ENCODE peak calls at places on chromosomes 16 and 17, in five cellular contexts. F, Q, Z, R and S are unnamed samples.

GRCh38 chr16:70685061-70685937 is 554 bp downstream of the MTSS2 start:
- DNase-seq in Q (peak; percentile 44), F (no peak), Z (peak; percentile 78), R (no peak), S (no peak)

GRCh38 chr17:4450710-4451316 is 17.1 kb downstream of the SPNS3 start:
- DNase-seq in Q (no peak), R (no peak), F (no peak), Z (no peak), S (no peak)

GRCh38 chr16:89047331-89048086 is 46.1 kb upstream of the ACSF3 start:
- DNase-seq in F (no peak), R (no peak), Z (no peak), Q (no peak), S (no peak)

GRCh38 chr17:68707032-68707431 is 105.9 kb upstream of the FAM20A start:
- DNase-seq in F (no peak), R (peak; percentile 10), Q (peak; percentile 95), Z (no peak), S (peak; percentile 11)

GRCh38 chr17:42453544-42453943 is 5.1 kb upstream of the ATP6V0A1 start:
- DNase-seq in Z (no peak), Q (no peak), F (no peak), R (no peak), S (no peak)

GRCh38 chr16:89358030-89359005 is 132.0 kb downstream of the ANKRD11 start:
- DNase-seq in R (no peak), F (no peak), Z (no peak), Q (no peak), S (no peak)

GRCh38 chr16:51524555-51525373 is 373.7 kb upstream of the SALL1 start:
- DNase-seq in R (no peak), F (no peak), Q (peak; percentile 44), Z (no peak), S (no peak)

GRCh38 chr17:57459286-57459915 is 203.1 kb downstream of the MSI2 start:
- DNase-seq in Z (no peak), Q (peak; percentile 60), R (no peak), F (no peak), S (peak; percentile 80)

GRCh38 chr16:50326835-50327465 is 41.8 kb downstream of the BRD7 start:
- DNase-seq in Q (peak; percentile 73), R (peak; percentile 68), Z (no peak), F (no peak), S (peak; percentile 58)

GRCh38 chr16:30022887-30023286 is at the start of gene C16orf92:
- DNase-seq in F (no peak), Q (no peak), Z (no peak), R (no peak), S (no peak)

GRCh38 chr16:69166221-69166833 is 20.6 kb upstream of the SNTB2 start:
- DNase-seq in R (no peak), Z (no peak), Q (peak; percentile 86), F (no peak), S (peak; percentile 76)

GRCh38 chr16:88416686-88417085 is 33.9 kb downstream of the ZNF469 start:
- DNase-seq in Q (no peak), F (no peak), Z (no peak), R (no peak), S (no peak)

GRCh38 chr17:61221597-61222471 is 177.8 kb upstream of the TBX2 start:
- DNase-seq in Z (no peak), R (no peak), F (no peak), Q (no peak), S (no peak)

GRCh38 chr17:5194346-5194745 is 2.7 kb upstream of the ZNF594 start:
- DNase-seq in Q (peak; percentile 72), R (no peak), F (no peak), Z (no peak), S (no peak)

GRCh38 chr17:63116228-63116627 is 150.2 kb downstream of the TANC2 start:
- DNase-seq in F (no peak), Z (peak; percentile 56), Q (no peak), R (peak; percentile 59), S (peak; percentile 41)

GRCh38 chr17:1177099-1177996 is 2.4 kb downstream of the ABR start:
- DNase-seq in Z (peak; percentile 64), R (no peak), F (no peak), Q (peak; percentile 72), S (peak; percentile 19)

GRCh38 chr16:50685456-50686058 is 4.4 kb upstream of the SNX20 start:
- DNase-seq in Q (no peak), F (no peak), Z (no peak), R (no peak), S (no peak)

GRCh38 chr17:17783121-17783824 is 53.5 kb downstream of the SREBF1 start:
- DNase-seq in Z (peak; percentile 76), R (peak; percentile 88), Q (peak; percentile 64), F (peak; percentile 70), S (peak; percentile 57)

GRCh38 chr17:49582789-49583188 is 7.1 kb downstream of the NXPH3 start:
- DNase-seq in Z (peak; percentile 16), F (no peak), R (no peak), Q (peak; percentile 39), S (peak; percentile 91)

GRCh38 chr16:49280022-49280741 is 1.5 kb downstream of the CBLN1 start:
- DNase-seq in Z (peak; percentile 53), F (no peak), Q (peak; percentile 22), R (peak; percentile 90), S (no peak)

GRCh38 chr17:59004338-59005111 is 102.2 kb downstream of the TRIM37 start:
- DNase-seq in R (peak; percentile 67), Z (peak; percentile 63), F (peak; percentile 43), Q (peak; percentile 66), S (peak; percentile 82)

GRCh38 chr16:11410382-11411058 is 65.3 kb downstream of the RMI2 start:
- DNase-seq in F (no peak), Q (peak; percentile 58), R (no peak), Z (no peak), S (no peak)

GRCh38 chr16:11507350-11507749 is 79.4 kb downstream of the LITAF start:
- DNase-seq in Z (no peak), Q (no peak), F (no peak), R (no peak), S (no peak)

GRCh38 chr16:90019543-90020259 is 445 bp upstream of the DBNDD1 start:
- DNase-seq in Q (peak; percentile 80), Z (peak; percentile 94), F (peak; percentile 74), R (peak; percentile 85), S (peak; percentile 44)

GRCh38 chr17:72491102-72491501 is 370.3 kb downstream of the SOX9 start:
- DNase-seq in Z (no peak), R (no peak), Q (no peak), F (no peak), S (no peak)

GRCh38 chr16:84144859-84145639 is at the start of the genes DNAAF1 and HSDL1:
- DNase-seq in Q (peak; percentile 95), Z (peak; percentile 100), R (peak; percentile 97), F (peak; percentile 95), S (peak; percentile 88)

GRCh38 chr17:67336859-67337258 is 29.5 kb downstream of the PSMD12 start:
- DNase-seq in Z (no peak), Q (no peak), R (no peak), F (no peak), S (no peak)

GRCh38 chr17:38747385-38748328 is 479 bp downstream of the PCGF2 start:
- DNase-seq in Q (peak; percentile 57), R (peak; percentile 80), F (no peak), Z (peak; percentile 80), S (no peak)

GRCh38 chr16:72092832-72093447 is 480 bp downstream of the TXNL4B start:
- DNase-seq in Q (peak; percentile 70), F (peak; percentile 31), R (peak; percentile 51), Z (no peak), S (peak; percentile 63)

GRCh38 chr16:56617212-56618085 is 8.1 kb upstream of the MT1E start:
- DNase-seq in Q (peak; percentile 88), F (no peak), Z (no peak), R (peak; percentile 65), S (no peak)

GRCh38 chr17:38797091-38797490 is 2.3 kb downstream of the PIP4K2B start:
- DNase-seq in Q (peak; percentile 76), Z (no peak), R (no peak), F (no peak), S (no peak)

GRCh38 chr16:27427538-27427937 is 25.6 kb downstream of the IL21R start:
- DNase-seq in R (no peak), F (no peak), Z (no peak), Q (no peak), S (no peak)

GRCh38 chr16:77918792-77919707 is 103.3 kb upstream of the CLEC3A start:
- DNase-seq in R (no peak), Z (no peak), F (no peak), Q (no peak), S (no peak)

GRCh38 chr16:5971924-5972323 is 874.3 kb upstream of the EEF2KMT start:
- DNase-seq in Z (no peak), Q (no peak), R (no peak), F (no peak), S (no peak)

GRCh38 chr17:9465216-9465921 is 110.3 kb downstream of the STX8 start:
- DNase-seq in Q (peak; percentile 84), Z (no peak), F (no peak), R (no peak), S (no peak)

GRCh38 chr16:84555418-84556196 is 51.1 kb upstream of the MEAK7 start:
- DNase-seq in Q (no peak), R (peak; percentile 60), Z (no peak), F (peak; percentile 30), S (peak; percentile 17)

GRCh38 chr17:75144816-75145511 is 9.3 kb downstream of the JPT1 start:
- DNase-seq in Q (no peak), Z (no peak), R (no peak), F (no peak), S (no peak)
- H3F3A ChIP-seq in Q (peaks cover 17% of the 10 kb centered on the region), Z (peaks cover 62% of the 10 kb centered on the region), R (peaks cover 55% of the 10 kb centered on the region), F (peaks cover 65% of the 10 kb centered on the region), S (peaks cover 8% of the 10 kb centered on the region)

GRCh38 chr17:45314761-45315549 is 1.9 kb downstream of the MAP3K14 start:
- DNase-seq in F (no peak), R (no peak), Z (no peak), Q (peak; percentile 58), S (peak; percentile 4)
- H3F3A ChIP-seq in F (peaks cover 84% of the 10 kb centered on the region), R (peaks cover 22% of the 10 kb centered on the region), Z (peaks cover 30% of the 10 kb centered on the region), Q (peaks cover 55% of the 10 kb centered on the region), S (peaks cover 40% of the 10 kb centered on the region)

GRCh38 chr17:28737316-28737715 is 6.5 kb upstream of the TRAF4 start:
- DNase-seq in F (no peak), Z (no peak), Q (no peak), R (no peak), S (no peak)

GRCh38 chr17:28740406-28741357 is 3.1 kb upstream of the TRAF4 start:
- DNase-seq in F (no peak), Q (no peak), R (no peak), Z (no peak), S (no peak)

GRCh38 chr17:28735242-28735722 is 6.7 kb downstream of the NEK8 start:
- DNase-seq in Q (no peak), F (peak; percentile 73), R (no peak), Z (no peak), S (peak; percentile 57)

GRCh38 chr17:28738680-28739384 is 5.0 kb upstream of the TRAF4 start:
- DNase-seq in R (no peak), F (no peak), Z (no peak), Q (no peak), S (no peak)

GRCh38 chr17:28737770-28738679 is 5.8 kb upstream of the TRAF4 start:
- DNase-seq in Z (no peak), Q (no peak), F (no peak), R (no peak), S (no peak)
- H3F3A ChIP-seq in Z (peaks cover 14% of the 10 kb centered on the region), Q (peaks cover 11% of the 10 kb centered on the region), F (peaks cover 31% of the 10 kb centered on the region), R (peaks cover 7% of the 10 kb centered on the region), S (no peaks in the 10 kb centered on the region)

DNA sequence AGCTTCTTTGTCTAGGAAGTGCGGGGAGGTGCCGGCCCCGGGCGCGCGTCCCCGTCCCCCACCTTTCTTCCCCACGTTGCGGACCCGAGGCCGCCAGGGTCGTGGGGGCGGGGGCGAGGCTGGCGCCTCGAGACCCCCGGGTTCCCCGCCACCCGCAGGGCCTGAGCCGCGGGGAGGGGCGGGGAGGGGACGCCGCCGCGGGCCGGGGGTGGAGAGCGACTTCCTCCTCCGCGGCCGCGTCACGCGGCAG is 1.8 kb upstream of the ACTG1 start:
- DNase-seq in Z (no peak), Q (no peak), F (no peak), R (no peak), S (no peak)
- H3F3A ChIP-seq in Z (peaks cover 53% of the 10 kb centered on the region), Q (peaks cover 44% of the 10 kb centered on the region), F (peaks cover 52% of the 10 kb centered on the region), R (peaks cover 78% of the 10 kb centered on the region), S (peaks cover 16% of the 10 kb centered on the region)